ENCODE peak calls at places on chromosomes 2 and 18, in five cellular contexts. Q is ovary, S is body of pancreas, X is stomach, T is NB4. C is an unnamed sample.

GRCh38 chr2:16466821-16467151 is 198.8 kb downstream of the CYRIA start:
- DNase-seq in Q (no peak), S (no peak), X (no peak), T (no peak), C (no peak)

GRCh38 chr18:13558132-13558531 is 168.2 kb downstream of the FAM210A start:
- DNase-seq in Q (no peak), S (no peak), X (no peak), T (peak; percentile 79), C (peak; percentile 67)

GRCh38 chr2:180012523-180012922 is 5.4 kb upstream of the CWC22 start:
- DNase-seq in Q (no peak), S (no peak), X (no peak), T (no peak), C (no peak)

GRCh38 chr2:161580426-161580825 is 43.8 kb upstream of the SLC4A10 start:
- DNase-seq in Q (no peak), S (no peak), X (no peak), T (no peak), C (no peak)

GRCh38 chr2:237483018-237483731 is 3.9 kb upstream of the MLPH start:
- DNase-seq in Q (peak; percentile 18), S (no peak), X (peak; percentile 74), T (peak; percentile 56), C (no peak)

GRCh38 chr2:202135111-202135874 is 62.2 kb downstream of the KIAA2012 start:
- DNase-seq in Q (peak; percentile 93), S (peak; percentile 32), X (peak; percentile 72), T (no peak), C (peak; percentile 44)

GRCh38 chr2:117942958-117943672 is 70.8 kb downstream of the CCDC93 start:
- DNase-seq in Q (no peak), S (no peak), X (no peak), T (no peak), C (no peak)

GRCh38 chr18:6820314-6820713 is 90.8 kb downstream of the ARHGAP28 start:
- DNase-seq in Q (no peak), S (no peak), X (no peak), T (no peak), C (no peak)

GRCh38 chr2:231601356-231602229 is 8.9 kb downstream of the TEX44 start:
- DNase-seq in Q (peak; percentile 87), S (peak; percentile 86), X (peak; percentile 92), T (peak; percentile 85), C (peak; percentile 92)

GRCh38 chr2:72330673-72331072 is 183.0 kb upstream of the CYP26B1 start:
- DNase-seq in Q (no peak), S (no peak), X (no peak), T (no peak), C (no peak)

GRCh38 chr2:72332720-72333119 is 185.1 kb upstream of the CYP26B1 start:
- DNase-seq in Q (no peak), S (no peak), X (no peak), T (no peak), C (no peak)

GRCh38 chr2:72340665-72341064 is 193.0 kb upstream of the CYP26B1 start:
- DNase-seq in Q (no peak), S (no peak), X (no peak), T (no peak), C (no peak)

DNA sequence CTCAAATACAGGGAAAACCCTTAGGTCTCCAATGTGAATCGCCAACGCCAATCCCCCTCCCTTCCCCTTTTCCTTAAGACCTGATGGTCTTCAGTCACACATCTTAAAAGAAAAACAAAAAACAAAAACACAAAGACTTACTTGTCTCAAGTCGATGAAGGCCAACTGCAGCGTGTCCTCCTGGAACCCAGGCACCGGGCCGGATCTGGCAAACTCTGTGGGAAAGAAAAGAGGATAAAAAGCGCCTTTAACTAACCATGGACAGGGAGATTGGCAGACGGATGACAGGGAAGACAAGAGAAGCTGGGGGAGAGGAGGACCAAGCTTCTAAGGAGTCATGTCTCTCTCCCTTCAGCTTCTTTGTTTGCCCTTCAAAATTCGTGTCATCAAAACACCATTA is 187.1 kb upstream of the CYP26B1 start:
- DNase-seq in Q (no peak), S (no peak), X (no peak), T (no peak), C (no peak)
- TF ChIP-seq CTCF in Q (no peak), S (no peak), X (no peak), T (no peak), C (no peak)

GRCh38 chr2:190996338-190996946 is 17.5 kb downstream of the STAT1 start:
- DNase-seq in Q (no peak), S (peak; percentile 24), X (no peak), T (peak; percentile 70), C (peak; percentile 38)

GRCh38 chr2:190997516-190998113 is 16.4 kb downstream of the STAT1 start:
- DNase-seq in Q (no peak), S (no peak), X (no peak), T (no peak), C (no peak)

GRCh38 chr2:190994148-190994547 is 19.8 kb downstream of the STAT1 start:
- DNase-seq in Q (no peak), S (no peak), X (no peak), T (no peak), C (no peak)

GRCh38 chr2:190999058-190999457 is 14.9 kb downstream of the STAT1 start:
- DNase-seq in Q (no peak), S (no peak), X (no peak), T (no peak), C (no peak)

DNA sequence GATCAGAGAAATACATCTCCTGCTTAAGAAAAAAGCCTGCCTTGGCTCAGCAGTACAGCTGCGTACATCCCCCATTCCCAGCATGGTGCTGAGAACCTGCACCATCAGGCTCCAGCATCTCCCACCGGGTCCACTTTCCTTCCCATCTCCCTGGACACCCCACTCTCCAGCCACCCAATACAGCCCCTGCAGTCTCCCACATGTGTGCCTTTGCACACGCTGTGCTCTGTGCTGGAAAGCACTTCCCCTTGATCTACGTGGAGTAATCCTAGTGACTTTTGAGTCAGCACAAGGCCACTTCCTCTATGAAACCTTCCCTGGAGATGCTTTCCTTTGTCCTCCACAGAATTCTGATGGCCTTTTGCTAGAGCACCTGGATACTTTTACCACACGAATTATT is 17.0 kb downstream of the STAT1 start:
- DNase-seq in Q (no peak), S (no peak), X (no peak), T (peak; percentile 56), C (no peak)
- TF ChIP-seq POLR2A in Q (no peak), S (no peak), X (no peak), T (no peak), C (no peak)

GRCh38 chr18:46518438-46518837 is 138.6 kb downstream of the LOXHD1 start:
- DNase-seq in Q (no peak), S (no peak), X (no peak), T (no peak), C (no peak)
- TF ChIP-seq CTCF in Q (no peak), S (no peak), X (no peak), T (peak; percentile 13), C (no peak)

GRCh38 chr2:144519934-144520717 is at the start of gene ZEB2:
- DNase-seq in Q (peak; percentile 87), S (no peak), X (no peak), T (peak; percentile 93), C (peak; percentile 71)

GRCh38 chr2:144519597-144519933 is 354 bp downstream of the ZEB2 start:
- DNase-seq in Q (no peak), S (no peak), X (no peak), T (no peak), C (no peak)

GRCh38 chr2:144517825-144518699 is 1.9 kb downstream of the ZEB2 start:
- DNase-seq in Q (peak; percentile 52), S (no peak), X (no peak), T (peak; percentile 67), C (no peak)

GRCh38 chr2:144516981-144517824 is 2.7 kb downstream of the ZEB2 start:
- DNase-seq in Q (peak; percentile 81), S (peak; percentile 17), X (no peak), T (peak; percentile 93), C (peak; percentile 78)

DNA sequence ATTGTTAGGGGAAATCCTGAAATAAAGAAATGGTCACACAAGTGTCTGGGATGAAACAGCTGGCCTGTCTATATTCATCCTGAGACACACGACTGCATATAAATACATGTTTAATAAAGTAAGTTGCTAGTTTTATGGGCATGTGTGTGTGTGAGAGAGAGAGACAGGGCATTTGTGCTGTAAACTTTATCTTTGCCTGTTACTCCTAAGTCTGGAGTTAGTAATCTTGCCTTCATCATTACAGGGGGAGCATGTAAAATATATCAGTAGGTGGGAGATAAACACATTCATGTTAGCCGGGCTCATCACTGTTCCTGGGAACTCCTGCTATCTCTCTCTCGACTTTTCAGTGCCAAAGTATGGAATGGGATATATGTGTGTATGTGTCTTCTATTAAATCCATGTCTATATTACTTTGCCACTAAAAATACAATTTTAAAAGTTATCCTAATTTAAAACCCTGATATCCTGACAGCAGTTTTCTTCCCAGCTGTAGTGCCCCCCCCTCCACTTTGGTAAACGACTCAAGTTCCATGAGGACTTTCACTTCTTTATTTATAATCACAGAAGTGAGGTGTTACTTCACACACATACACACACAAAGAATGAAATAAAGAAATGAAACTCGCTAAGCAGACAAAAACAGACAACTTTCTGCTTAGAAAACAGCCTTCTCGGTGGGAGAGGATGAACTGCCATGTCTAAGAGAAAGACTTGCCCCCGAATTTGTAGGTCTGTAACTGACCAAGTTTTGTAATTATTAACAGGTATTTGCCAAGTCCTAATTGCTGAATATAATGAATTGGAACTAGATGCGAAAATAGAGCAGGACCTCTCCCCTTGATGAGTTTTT is 949 bp downstream of the ZEB2 start:
- DNase-seq in Q (no peak), S (no peak), X (no peak), T (peak; percentile 57), C (no peak)
- TF ChIP-seq POLR2A in Q (no peak), S (peak; percentile 42), X (no peak), T (no peak), C (peak; percentile 20)

GRCh38 chr18:22847392-22847791 is 85.7 kb upstream of the RBBP8 start:
- DNase-seq in Q (no peak), S (no peak), X (no peak), T (no peak), C (no peak)

GRCh38 chr18:22846697-22847096 is 86.4 kb upstream of the RBBP8 start:
- DNase-seq in Q (no peak), S (no peak), X (no peak), T (no peak), C (no peak)

GRCh38 chr18:22844643-22845042 is 88.5 kb upstream of the RBBP8 start:
- DNase-seq in Q (no peak), S (no peak), X (no peak), T (no peak), C (no peak)

GRCh38 chr18:22847867-22848451 is 85.2 kb upstream of the RBBP8 start:
- DNase-seq in Q (no peak), S (no peak), X (no peak), T (no peak), C (no peak)

DNA sequence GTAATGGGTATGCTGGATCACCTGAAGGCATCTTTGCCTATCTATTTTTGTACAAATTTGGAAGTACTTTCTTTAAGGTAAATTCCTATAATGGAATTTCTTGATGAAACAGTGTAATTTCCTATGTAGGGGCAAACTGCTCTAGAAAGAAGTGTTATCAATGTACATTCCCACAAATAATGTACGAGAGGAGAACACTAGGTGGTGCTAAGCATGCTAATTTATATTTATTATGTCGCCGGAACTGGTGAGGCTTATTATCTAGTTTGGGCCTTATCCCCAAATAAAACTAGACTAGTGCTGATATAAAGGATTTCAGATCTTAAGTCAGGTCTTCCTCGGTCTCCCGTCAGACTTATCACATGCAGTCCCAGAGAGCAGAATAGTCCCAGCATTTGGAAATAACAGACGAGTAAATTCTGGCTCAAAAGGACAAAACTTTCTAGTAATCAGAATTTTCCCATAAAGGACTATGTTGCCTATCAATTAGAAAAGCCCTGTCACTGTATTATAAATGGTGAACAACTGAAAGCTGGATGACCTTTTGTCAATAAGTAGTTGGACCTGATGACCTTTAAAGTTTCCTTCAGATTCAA is 86.9 kb upstream of the RBBP8 start:
- DNase-seq in Q (no peak), S (no peak), X (no peak), T (peak; percentile 45), C (no peak)
- TF ChIP-seq CTCF in Q (no peak), S (peak; percentile 19), X (peak; percentile 55), T (peak; percentile 31), C (no peak)